ENCODE peak calls at places on chromosomes 16 and 17, in six cellular contexts. One of them, this sample, is unnamed.

GRCh38 chr16:471353-472198 is 46.1 kb downstream of the RAB11FIP3 start:
- DNase-seq in natural killer cell: no peak
- DNase-seq in BJ: no peak
- DNase-seq in SK-N-SH: peak; percentile 55
- DNase-seq in lower lobe of right lung: no peak
- DNase-seq in neural crest cell: peak; percentile 53
- DNase-seq in this sample: no peak

GRCh38 chr17:79834575-79835469 is 4.4 kb downstream of the CBX4 start:
- DNase-seq in natural killer cell: peak; percentile 55
- DNase-seq in neural crest cell: peak; percentile 62
- DNase-seq in lower lobe of right lung: peak; percentile 50
- DNase-seq in BJ: no peak
- DNase-seq in SK-N-SH: peak; percentile 84
- DNase-seq in this sample: peak; percentile 79

GRCh38 chr17:17750881-17751280 is 69.6 kb downstream of the RAI1 start:
- DNase-seq in lower lobe of right lung: no peak
- DNase-seq in neural crest cell: no peak
- DNase-seq in SK-N-SH: no peak
- DNase-seq in BJ: no peak
- DNase-seq in natural killer cell: peak; percentile 38
- DNase-seq in this sample: no peak

GRCh38 chr16:69253796-69254426 is 57.2 kb upstream of the VPS4A start:
- DNase-seq in SK-N-SH: no peak
- DNase-seq in BJ: no peak
- DNase-seq in lower lobe of right lung: no peak
- DNase-seq in natural killer cell: no peak
- DNase-seq in neural crest cell: no peak
- DNase-seq in this sample: no peak

GRCh38 chr17:68532826-68533225 is 20.6 kb downstream of the PRKAR1A start:
- DNase-seq in SK-N-SH: no peak
- DNase-seq in neural crest cell: no peak
- DNase-seq in BJ: no peak
- DNase-seq in natural killer cell: no peak
- DNase-seq in lower lobe of right lung: no peak
- DNase-seq in this sample: no peak

GRCh38 chr17:78862073-78863023 is 21.7 kb upstream of the USP36 start:
- DNase-seq in lower lobe of right lung: peak; percentile 74
- DNase-seq in BJ: peak; percentile 94
- DNase-seq in natural killer cell: no peak
- DNase-seq in neural crest cell: no peak
- DNase-seq in SK-N-SH: no peak
- DNase-seq in this sample: no peak

GRCh38 chr17:19271751-19272357 is 34.7 kb downstream of the EPN2 start:
- DNase-seq in BJ: no peak
- DNase-seq in SK-N-SH: no peak
- DNase-seq in neural crest cell: no peak
- DNase-seq in natural killer cell: no peak
- DNase-seq in lower lobe of right lung: no peak
- DNase-seq in this sample: no peak

GRCh38 chr17:48547839-48548686 is 3.2 kb upstream of the HOXB2 start:
- DNase-seq in SK-N-SH: no peak
- DNase-seq in BJ: no peak
- DNase-seq in neural crest cell: no peak
- DNase-seq in lower lobe of right lung: no peak
- DNase-seq in natural killer cell: no peak
- DNase-seq in this sample: no peak

GRCh38 chr17:64139542-64139941 is 9.6 kb upstream of the ERN1 start:
- DNase-seq in neural crest cell: no peak
- DNase-seq in BJ: no peak
- DNase-seq in lower lobe of right lung: no peak
- DNase-seq in SK-N-SH: no peak
- DNase-seq in natural killer cell: no peak
- DNase-seq in this sample: no peak

GRCh38 chr17:32943206-32943605 is 15.3 kb downstream of the TMEM98 start:
- DNase-seq in BJ: no peak
- DNase-seq in SK-N-SH: no peak
- DNase-seq in neural crest cell: no peak
- DNase-seq in natural killer cell: no peak
- DNase-seq in lower lobe of right lung: no peak
- DNase-seq in this sample: no peak

GRCh38 chr17:38685485-38685884 is 10.7 kb upstream of the EPOP start:
- DNase-seq in BJ: no peak
- DNase-seq in SK-N-SH: no peak
- DNase-seq in neural crest cell: no peak
- DNase-seq in lower lobe of right lung: peak; percentile 59
- DNase-seq in natural killer cell: no peak
- DNase-seq in this sample: no peak

GRCh38 chr17:36131436-36131835 is 27.8 kb downstream of the CCL4 start:
- DNase-seq in natural killer cell: no peak
- DNase-seq in SK-N-SH: no peak
- DNase-seq in lower lobe of right lung: no peak
- DNase-seq in neural crest cell: no peak
- DNase-seq in BJ: no peak
- DNase-seq in this sample: no peak

GRCh38 chr16:75491876-75492275 is 3.4 kb downstream of the CHST6 start:
- DNase-seq in SK-N-SH: peak; percentile 92
- DNase-seq in lower lobe of right lung: no peak
- DNase-seq in neural crest cell: no peak
- DNase-seq in natural killer cell: no peak
- DNase-seq in BJ: no peak
- DNase-seq in this sample: no peak

GRCh38 chr17:19403021-19403420 is 8.0 kb upstream of the RNF112 start:
- DNase-seq in natural killer cell: no peak
- DNase-seq in SK-N-SH: no peak
- DNase-seq in BJ: no peak
- DNase-seq in lower lobe of right lung: no peak
- DNase-seq in neural crest cell: no peak
- DNase-seq in this sample: no peak

GRCh38 chr17:44972953-44973352 is 4.8 kb upstream of the C1QL1 start:
- DNase-seq in SK-N-SH: no peak
- DNase-seq in BJ: no peak
- DNase-seq in natural killer cell: no peak
- DNase-seq in neural crest cell: no peak
- DNase-seq in lower lobe of right lung: no peak
- DNase-seq in this sample: no peak

GRCh38 chr16:17377360-17378324 is 93.1 kb downstream of the XYLT1 start:
- DNase-seq in natural killer cell: no peak
- DNase-seq in neural crest cell: no peak
- DNase-seq in lower lobe of right lung: no peak
- DNase-seq in BJ: no peak
- DNase-seq in SK-N-SH: no peak
- DNase-seq in this sample: no peak

GRCh38 chr17:40325156-40326013 is 16.4 kb downstream of the RARA start:
- DNase-seq in lower lobe of right lung: peak; percentile 44
- DNase-seq in natural killer cell: no peak
- DNase-seq in SK-N-SH: no peak
- DNase-seq in BJ: no peak
- DNase-seq in neural crest cell: no peak
- DNase-seq in this sample: no peak

GRCh38 chr16:11354733-11355574 is 9.7 kb downstream of the RMI2 start:
- DNase-seq in lower lobe of right lung: peak; percentile 56
- DNase-seq in BJ: no peak
- DNase-seq in SK-N-SH: no peak
- DNase-seq in neural crest cell: no peak
- DNase-seq in natural killer cell: peak; percentile 48
- DNase-seq in this sample: no peak

GRCh38 chr16:85605912-85606841 is 6.9 kb upstream of the GSE1 start:
- DNase-seq in neural crest cell: no peak
- DNase-seq in lower lobe of right lung: no peak
- DNase-seq in SK-N-SH: no peak
- DNase-seq in BJ: no peak
- DNase-seq in natural killer cell: no peak
- DNase-seq in this sample: no peak

GRCh38 chr17:81306898-81307510 is 11.9 kb upstream of the SLC38A10 start:
- DNase-seq in lower lobe of right lung: no peak
- DNase-seq in BJ: no peak
- DNase-seq in SK-N-SH: no peak
- DNase-seq in neural crest cell: no peak
- DNase-seq in natural killer cell: no peak
- DNase-seq in this sample: no peak

GRCh38 chr17:75051941-75052340 is 4.9 kb downstream of the KCTD2 start:
- DNase-seq in BJ: no peak
- DNase-seq in SK-N-SH: no peak
- DNase-seq in natural killer cell: no peak
- DNase-seq in lower lobe of right lung: no peak
- DNase-seq in neural crest cell: no peak
- DNase-seq in this sample: no peak

GRCh38 chr17:62800580-62800979 is 7.5 kb downstream of the MARCHF10 start:
- DNase-seq in lower lobe of right lung: no peak
- DNase-seq in BJ: no peak
- DNase-seq in natural killer cell: no peak
- DNase-seq in neural crest cell: no peak
- DNase-seq in SK-N-SH: no peak
- DNase-seq in this sample: no peak

GRCh38 chr16:57483725-57484514 is 2.4 kb downstream of the DOK4 start:
- DNase-seq in neural crest cell: no peak
- DNase-seq in BJ: no peak
- DNase-seq in natural killer cell: no peak
- DNase-seq in lower lobe of right lung: no peak
- DNase-seq in SK-N-SH: peak; percentile 78
- DNase-seq in this sample: no peak

GRCh38 chr16:14486520-14487303 is 143.3 kb downstream of the PARN start:
- DNase-seq in SK-N-SH: peak; percentile 68
- DNase-seq in neural crest cell: peak; percentile 14
- DNase-seq in natural killer cell: no peak
- DNase-seq in lower lobe of right lung: peak; percentile 52
- DNase-seq in BJ: peak; percentile 85
- DNase-seq in this sample: peak; percentile 77

GRCh38 chr16:14505846-14506245 is 124.2 kb downstream of the PARN start:
- DNase-seq in lower lobe of right lung: no peak
- DNase-seq in neural crest cell: no peak
- DNase-seq in SK-N-SH: peak; percentile 37
- DNase-seq in natural killer cell: no peak
- DNase-seq in BJ: no peak
- DNase-seq in this sample: no peak

GRCh38 chr16:31141489-31142108 is 6.1 kb upstream of the PRSS8 start:
- DNase-seq in neural crest cell: no peak
- DNase-seq in lower lobe of right lung: no peak
- DNase-seq in SK-N-SH: peak; percentile 47
- DNase-seq in BJ: no peak
- DNase-seq in natural killer cell: no peak
- DNase-seq in this sample: no peak

GRCh38 chr17:31008374-31009035 is 37.7 kb downstream of the RNF135 start:
- DNase-seq in neural crest cell: peak; percentile 55
- DNase-seq in natural killer cell: peak; percentile 53
- DNase-seq in BJ: no peak
- DNase-seq in SK-N-SH: no peak
- DNase-seq in lower lobe of right lung: peak; percentile 78
- DNase-seq in this sample: peak; percentile 76

GRCh38 chr16:78996806-78997205 is 603.7 kb downstream of the MAF start:
- DNase-seq in natural killer cell: no peak
- DNase-seq in neural crest cell: no peak
- DNase-seq in lower lobe of right lung: no peak
- DNase-seq in SK-N-SH: no peak
- DNase-seq in BJ: no peak
- DNase-seq in this sample: no peak

DNA sequence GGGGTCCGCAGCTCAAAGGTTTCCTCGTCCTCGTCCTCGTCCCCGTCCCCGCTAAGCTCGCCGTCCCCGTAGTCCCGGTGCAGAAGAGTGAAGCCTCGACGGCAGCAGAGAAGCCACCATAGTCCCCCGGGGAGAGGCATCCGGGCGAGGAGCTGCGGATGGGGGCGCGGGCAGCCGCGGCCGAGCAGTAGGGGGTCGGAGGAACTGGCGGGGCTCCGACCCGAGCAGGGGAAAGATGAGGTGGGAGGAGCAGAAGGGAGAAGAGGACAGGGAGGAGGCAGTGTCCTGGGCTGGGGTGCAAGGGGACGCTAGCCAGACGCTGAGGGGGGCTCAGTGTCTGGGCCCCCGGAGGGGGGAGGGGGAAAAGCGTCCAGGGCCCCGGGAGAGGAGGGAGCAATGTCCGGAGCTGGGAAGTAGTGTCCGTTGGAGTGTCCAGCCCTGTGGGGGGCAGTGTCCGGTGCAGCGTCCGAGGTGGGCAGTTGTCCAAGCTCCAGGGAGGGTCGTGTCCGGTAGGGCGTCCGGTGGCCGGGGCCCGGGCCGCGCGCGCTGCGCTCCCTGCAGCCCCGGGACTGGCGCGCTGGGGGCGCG is at the start of gene PLEKHH3:
- DNase-seq in SK-N-SH: no peak
- DNase-seq in BJ: no peak
- DNase-seq in lower lobe of right lung: no peak
- DNase-seq in neural crest cell: peak; percentile 45
- DNase-seq in natural killer cell: no peak
- DNase-seq in this sample: no peak
- TF ChIP-seq CTCF in SK-N-SH: peak; percentile 17
- TF ChIP-seq CTCF in BJ: peak; percentile 11
- TF ChIP-seq CTCF in lower lobe of right lung: peak; percentile 30
- TF ChIP-seq CTCF in neural crest cell: peak; percentile 33
- TF ChIP-seq CTCF in natural killer cell: no peak
- TF ChIP-seq CTCF in this sample: peak; percentile 51

DNA sequence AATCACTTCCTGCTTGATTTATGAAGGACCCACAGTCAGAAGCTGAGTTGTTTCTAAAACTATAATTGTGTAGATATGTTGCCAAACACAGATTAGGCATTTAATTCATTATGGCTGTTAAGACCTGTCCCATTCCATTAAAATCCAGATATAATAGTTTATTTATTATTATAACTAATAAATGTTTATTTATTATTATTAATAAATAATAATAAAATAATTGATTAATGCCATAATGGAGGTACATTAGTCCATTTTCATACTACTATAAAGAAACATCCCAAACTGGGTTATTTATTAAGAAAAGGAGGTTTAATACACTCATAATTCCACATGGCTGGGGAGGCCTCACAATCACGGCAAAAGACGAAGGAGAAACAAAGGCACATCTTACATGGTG is 1240.9 kb downstream of the CDH11 start:
- DNase-seq in natural killer cell: no peak
- DNase-seq in lower lobe of right lung: no peak
- DNase-seq in SK-N-SH: no peak
- DNase-seq in BJ: no peak
- DNase-seq in neural crest cell: no peak
- DNase-seq in this sample: no peak
- TF ChIP-seq CTCF in natural killer cell: no peak
- TF ChIP-seq CTCF in lower lobe of right lung: no peak
- TF ChIP-seq CTCF in SK-N-SH: no peak
- TF ChIP-seq CTCF in BJ: no peak
- TF ChIP-seq CTCF in neural crest cell: no peak
- TF ChIP-seq CTCF in this sample: no peak

GRCh38 chr17:28675980-28676379 is 14.0 kb downstream of the SUPT6H start:
- DNase-seq in neural crest cell: no peak
- DNase-seq in natural killer cell: no peak
- DNase-seq in BJ: no peak
- DNase-seq in lower lobe of right lung: no peak
- DNase-seq in SK-N-SH: no peak
- DNase-seq in this sample: no peak
- TF ChIP-seq CTCF in neural crest cell: no peak
- TF ChIP-seq CTCF in natural killer cell: peak; percentile 22
- TF ChIP-seq CTCF in BJ: peak; percentile 17
- TF ChIP-seq CTCF in lower lobe of right lung: no peak
- TF ChIP-seq CTCF in SK-N-SH: no peak
- TF ChIP-seq CTCF in this sample: no peak

DNA sequence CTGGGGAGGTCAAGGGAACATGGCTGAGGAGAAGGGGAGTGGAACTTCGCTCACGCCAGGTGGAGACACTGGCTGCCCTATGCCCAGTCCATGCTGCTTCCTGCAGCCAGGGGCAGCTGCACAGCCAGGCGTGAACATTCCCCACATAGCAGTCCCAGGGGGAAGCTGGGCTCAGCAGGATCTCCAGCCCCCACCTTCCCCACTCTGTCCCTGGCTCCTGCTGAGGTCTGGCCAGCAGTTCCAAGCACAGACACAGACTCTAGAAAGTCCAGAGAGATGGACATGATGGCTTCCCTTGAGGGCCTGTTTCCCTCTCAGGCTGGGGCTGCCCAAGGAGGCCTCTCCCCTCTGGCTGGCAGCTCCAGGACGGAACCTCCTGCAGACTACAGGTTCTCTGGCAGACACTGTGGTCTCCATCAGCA is 9.3 kb downstream of the JUP start:
- DNase-seq in lower lobe of right lung: no peak
- DNase-seq in SK-N-SH: peak; percentile 69
- DNase-seq in BJ: no peak
- DNase-seq in neural crest cell: no peak
- DNase-seq in natural killer cell: no peak
- DNase-seq in this sample: no peak
- TF ChIP-seq CTCF in lower lobe of right lung: no peak
- TF ChIP-seq CTCF in SK-N-SH: no peak
- TF ChIP-seq CTCF in BJ: peak; percentile 33
- TF ChIP-seq CTCF in neural crest cell: no peak
- TF ChIP-seq CTCF in natural killer cell: no peak
- TF ChIP-seq CTCF in this sample: no peak

This sample was measured in type B pancreatic cell.